ENCODE peak calls at places on chromosomes 6 and 20, in seven cellular contexts. E is CD8-positive, alpha-beta memory T cell; U is Karpas-422; S is heart right ventricle; L is NT2/D1; G is heart left ventricle; A is mesenchymal stem cell. F is an unnamed sample. For H3K27me3 and H3K4me1, the result is how much of the 10 kb centered on the place peaks cover.

GRCh38 chr6:124741341-124741740 is 220.9 kb upstream of the RNF217 start:
- DNase-seq in E (no peak), U (no peak), S (no peak), L (no peak), G (no peak), A (no peak), F (no peak)

GRCh38 chr6:78701407-78701806 is 165.9 kb upstream of the IRAK1BP1 start:
- DNase-seq in E (no peak), U (no peak), S (no peak), L (no peak), G (no peak), A (no peak), F (no peak)

GRCh38 chr20:22556565-22557056 is 27.8 kb downstream of the FOXA2 start:
- DNase-seq in E (no peak), U (peak), S (no peak), L (no peak), G (no peak), A (no peak), F (no peak)

GRCh38 chr6:18495236-18495635 is 108.1 kb downstream of the RNF144B start:
- DNase-seq in E (no peak), U (no peak), S (no peak), L (no peak), G (no peak), A (no peak), F (no peak)

GRCh38 chr6:63458480-63459115 is 113.7 kb upstream of the LOC128125822 start:
- DNase-seq in E (no peak), U (no peak), S (no peak), L (no peak), G (no peak), A (no peak), F (no peak)

GRCh38 chr20:62835931-62836861 is 19.3 kb downstream of the COL9A3 start:
- DNase-seq in E (no peak), U (no peak), S (no peak), L (no peak), G (no peak), A (no peak), F (no peak)

GRCh38 chr6:42125663-42126062 is 16.8 kb downstream of the C6orf132 start:
- DNase-seq in E (no peak), U (no peak), S (no peak), L (no peak), G (no peak), A (no peak), F (no peak)

GRCh38 chr6:115740907-115741306 is 319.8 kb downstream of the FRK start:
- DNase-seq in E (no peak), U (no peak), S (no peak), L (no peak), G (no peak), A (no peak), F (no peak)

GRCh38 chr20:61662226-61662945 is 403.3 kb downstream of the TAF4 start:
- DNase-seq in E (no peak), U (no peak), S (no peak), L (no peak), G (no peak), A (no peak), F (no peak)

GRCh38 chr6:4125933-4126864 is 9.2 kb downstream of the ECI2 start:
- DNase-seq in E (no peak), U (no peak), S (no peak), L (no peak), G (no peak), A (peak), F (no peak)

GRCh38 chr6:157266274-157267101 is 56.8 kb downstream of the TMEM242 start:
- DNase-seq in E (no peak), U (no peak), S (no peak), L (no peak), G (no peak), A (no peak), F (no peak)

GRCh38 chr20:53513489-53514298 is 79.9 kb downstream of the ZNF217 start:
- DNase-seq in E (no peak), U (no peak), S (no peak), L (no peak), G (no peak), A (no peak), F (no peak)

GRCh38 chr6:126302191-126302590 is 37.7 kb upstream of the CENPW start:
- DNase-seq in E (no peak), U (no peak), S (no peak), L (no peak), G (no peak), A (no peak), F (no peak)

GRCh38 chr6:81450180-81450579 is 302.3 kb downstream of the TENT5A start:
- DNase-seq in E (no peak), U (no peak), S (no peak), L (no peak), G (no peak), A (peak), F (no peak)

GRCh38 chr6:30990422-30991086 is 7.0 kb downstream of the MUC21 start:
- DNase-seq in E (peak), U (no peak), S (no peak), L (no peak), G (no peak), A (no peak), F (no peak)

GRCh38 chr6:4039348-4039747 is 39.6 kb downstream of the FAM217A start:
- DNase-seq in E (no peak), U (no peak), S (no peak), L (no peak), G (no peak), A (peak), F (no peak)

GRCh38 chr20:48493966-48494365 is 333.8 kb downstream of the PREX1 start:
- DNase-seq in E (no peak), U (no peak), S (no peak), L (no peak), G (no peak), A (no peak), F (no peak)

GRCh38 chr6:35181933-35182612 is 31.7 kb upstream of the SCUBE3 start:
- DNase-seq in E (no peak), U (peak), S (no peak), L (peak), G (no peak), A (peak), F (peak)

GRCh38 chr20:5195655-5196054 is 68.8 kb downstream of the CDS2 start:
- DNase-seq in E (no peak), U (no peak), S (no peak), L (no peak), G (no peak), A (peak), F (no peak)

GRCh38 chr6:169725270-169726048 is 1.2 kb upstream of the PHF10 start:
- DNase-seq in E (peak), U (no peak), S (peak), L (no peak), G (peak), A (peak), F (peak)

GRCh38 chr6:34237722-34238506 is 1.2 kb downstream of the HMGA1 start:
- DNase-seq in E (peak), U (peak), S (no peak), L (no peak), G (no peak), A (peak), F (peak)

GRCh38 chr20:723756-724155 is 44.5 kb downstream of the SLC52A3 start:
- DNase-seq in E (no peak), U (no peak), S (peak), L (no peak), G (no peak), A (no peak), F (no peak)
- H3K27me3 ChIP-seq in E (under half), U (under half), S (under half), L (under half), G (under half), A (half or more), F (under half)

GRCh38 chr6:100184473-100184872 is 190.4 kb upstream of the MCHR2 start:
- DNase-seq in E (no peak), U (no peak), S (no peak), L (no peak), G (no peak), A (no peak), F (no peak)

GRCh38 chr6:100185615-100186014 is 191.6 kb upstream of the MCHR2 start:
- DNase-seq in E (no peak), U (no peak), S (no peak), L (no peak), G (no peak), A (no peak), F (no peak)

GRCh38 chr6:100188754-100189153 is 194.7 kb upstream of the MCHR2 start:
- DNase-seq in E (no peak), U (no peak), S (no peak), L (no peak), G (no peak), A (no peak), F (no peak)

GRCh38 chr6:100181309-100181708 is 187.3 kb upstream of the MCHR2 start:
- DNase-seq in E (no peak), U (no peak), S (no peak), L (no peak), G (no peak), A (no peak), F (no peak)

GRCh38 chr6:100186552-100186951 is 192.5 kb upstream of the MCHR2 start:
- DNase-seq in E (no peak), U (no peak), S (no peak), L (no peak), G (no peak), A (peak), F (no peak)
- H3K4me3 ChIP-seq in E (no peak), U (no peak), S (no peak), L (no peak), G (no peak), A (no peak), F (no peak)

GRCh38 chr20:57457243-57457761 is 66.1 kb downstream of the RBM38 start:
- DNase-seq in E (no peak), U (peak), S (no peak), L (no peak), G (no peak), A (no peak), F (no peak)
- H3K4me1 ChIP-seq in E (under half), U (under half), S (under half), L (under half), G (under half), A (under half), F (under half)

GRCh38 chr20:10228330-10228729 is 9.7 kb downstream of the SNAP25 start:
- DNase-seq in E (no peak), U (no peak), S (no peak), L (no peak), G (no peak), A (no peak), F (no peak)

GRCh38 chr20:10225439-10226080 is 6.9 kb downstream of the SNAP25 start:
- DNase-seq in E (no peak), U (peak), S (no peak), L (no peak), G (no peak), A (no peak), F (no peak)

GRCh38 chr20:10236540-10237533 is 18.2 kb downstream of the SNAP25 start:
- DNase-seq in E (no peak), U (no peak), S (no peak), L (no peak), G (no peak), A (no peak), F (no peak)

DNA sequence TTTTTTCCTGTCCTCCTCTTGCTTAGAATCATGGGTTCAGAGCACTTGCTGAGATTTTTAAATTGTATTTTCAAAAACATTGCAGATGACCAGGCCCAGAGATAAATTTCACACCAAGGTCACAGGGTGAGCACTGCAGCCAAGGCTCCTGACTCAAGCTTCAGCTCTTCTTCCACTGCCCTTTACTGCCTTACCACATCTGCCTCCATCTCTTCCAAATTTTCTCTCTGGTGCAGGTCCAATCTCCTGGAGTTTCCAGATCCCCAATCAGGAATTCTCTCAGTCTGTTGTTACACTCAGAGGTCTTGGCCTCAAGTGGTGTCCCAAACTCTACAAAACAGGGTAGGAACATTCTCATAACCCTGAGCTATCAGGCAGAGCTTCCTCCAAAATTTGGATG is 12.7 kb downstream of the SNAP25 start:
- DNase-seq in E (no peak), U (no peak), S (no peak), L (no peak), G (no peak), A (no peak), F (no peak)
- H3K27me3 ChIP-seq in E (under half), U (under half), S (under half), L (under half), G (under half), A (under half), F (under half)

DNA sequence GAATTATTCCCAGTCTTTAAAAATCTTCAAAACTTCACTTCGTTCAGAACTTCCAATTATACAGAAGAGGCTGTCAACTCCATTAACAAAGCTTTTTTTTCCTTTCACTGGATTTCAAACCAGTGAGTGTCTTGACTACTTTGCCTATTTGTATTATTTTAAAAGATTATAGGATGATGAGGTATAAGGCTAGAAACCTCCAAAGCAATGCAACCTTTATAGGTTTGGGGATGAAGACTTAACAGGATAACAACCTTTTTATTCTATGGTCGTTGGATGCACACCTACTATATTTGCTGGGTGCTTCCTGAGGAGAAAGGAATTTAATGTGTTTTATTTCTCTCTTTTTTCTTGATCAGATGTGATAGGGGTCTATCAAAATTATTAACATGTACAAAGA is 1.9 kb upstream of the OVOL2 start:
- DNase-seq in E (no peak), U (no peak), S (no peak), L (no peak), G (no peak), A (no peak), F (no peak)
- H3K4me3 ChIP-seq in E (no peak), U (no peak), S (no peak), L (peak), G (no peak), A (no peak), F (peak)

GRCh38 chr20:49563015-49563980 is 4.6 kb downstream of the PTGIS start:
- DNase-seq in E (no peak), U (no peak), S (no peak), L (no peak), G (no peak), A (no peak), F (no peak)
- H3K4me1 ChIP-seq in E (under half), U (under half), S (half or more), L (under half), G (under half), A (under half), F (under half)

DNA sequence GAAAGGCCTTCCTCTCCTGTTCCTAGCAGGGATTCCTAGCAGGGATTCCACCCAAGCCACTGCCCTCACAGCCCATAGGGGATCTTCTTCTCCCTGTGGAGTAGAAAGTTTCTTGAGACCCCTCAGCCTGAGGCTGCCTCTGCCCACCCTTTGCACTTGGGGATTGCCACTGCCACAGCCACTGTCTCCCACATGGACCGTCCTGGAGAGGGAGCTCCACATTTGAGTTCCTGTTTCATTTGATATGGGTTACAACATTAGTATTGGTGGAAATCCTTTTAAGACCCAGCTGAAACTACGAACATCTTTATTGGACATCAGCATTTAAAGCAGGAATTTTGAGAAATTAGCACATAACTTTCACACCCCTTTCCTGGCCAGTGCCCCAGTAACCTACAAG is 25.6 kb downstream of the HLA-G start:
- DNase-seq in E (no peak), U (no peak), S (no peak), L (no peak), G (no peak), A (no peak), F (no peak)
- H3K27me3 ChIP-seq in E (under half), U (under half), S (under half), L (under half), G (under half), A (under half), F (under half)